ENCODE peak calls at places on chromosomes 5 and 9, in eight cellular contexts. V, N, R, I, W, Y, D and A are unnamed samples.

GRCh38 chr5:167763772-167764171 is 527.7 kb upstream of the WWC1 start:
- DNase-seq in V (no peak), N (peak), R (no peak), I (no peak), W (no peak), Y (no peak), D (no peak), A (no peak)

GRCh38 chr5:171600736-171601265 is 181.4 kb downstream of the FGF18 start:
- DNase-seq in V (no peak), N (peak), R (peak), I (no peak), W (no peak), Y (peak), D (no peak), A (no peak)

GRCh38 chr9:122126340-122127333 is 32.9 kb downstream of the NDUFA8 start:
- DNase-seq in V (no peak), N (peak), R (no peak), I (no peak), W (no peak), Y (no peak), D (no peak), A (no peak)

GRCh38 chr5:144812770-144813169 is 642.1 kb downstream of the KCTD16 start:
- DNase-seq in V (no peak), N (peak), R (peak), I (no peak), W (no peak), Y (no peak), D (peak), A (no peak)

GRCh38 chr9:131530546-131530929 is 525 bp downstream of the UCK1 start:
- DNase-seq in V (peak), N (peak), R (peak), I (no peak), W (peak), Y (peak), D (no peak), A (peak)

GRCh38 chr9:75185585-75186170 is 97.4 kb downstream of the OSTF1 start:
- DNase-seq in V (peak), N (no peak), R (no peak), I (no peak), W (peak), Y (peak), D (no peak), A (no peak)

GRCh38 chr5:81751009-81751835 is at the start of gene SSBP2:
- DNase-seq in V (peak), N (peak), R (peak), I (peak), W (peak), Y (peak), D (peak), A (peak)

GRCh38 chr5:14954620-14955343 is 83.2 kb upstream of the ANKH start:
- DNase-seq in V (no peak), N (no peak), R (no peak), I (no peak), W (no peak), Y (no peak), D (no peak), A (no peak)

GRCh38 chr5:83924891-83925290 is 204.2 kb upstream of the HAPLN1 start:
- DNase-seq in V (no peak), N (peak), R (no peak), I (no peak), W (no peak), Y (no peak), D (no peak), A (no peak)

GRCh38 chr5:139557811-139558210 is 3.3 kb upstream of the UBE2D2 start:
- DNase-seq in V (no peak), N (peak), R (no peak), I (no peak), W (no peak), Y (no peak), D (no peak), A (no peak)

GRCh38 chr9:38380872-38381534 is 11.5 kb upstream of the ALDH1B1 start:
- DNase-seq in V (no peak), N (no peak), R (no peak), I (no peak), W (peak), Y (no peak), D (peak), A (no peak)

GRCh38 chr5:157740211-157740610 is 3.3 kb upstream of the LSM11 start:
- DNase-seq in V (no peak), N (no peak), R (no peak), I (no peak), W (no peak), Y (no peak), D (no peak), A (no peak)

GRCh38 chr5:170315154-170315553 is 17.6 kb upstream of the LCP2 start:
- DNase-seq in V (no peak), N (no peak), R (peak), I (no peak), W (no peak), Y (peak), D (peak), A (peak)

GRCh38 chr9:137470785-137471184 is 11.7 kb upstream of the NSMF start:
- DNase-seq in V (no peak), N (no peak), R (no peak), I (no peak), W (no peak), Y (no peak), D (no peak), A (no peak)

GRCh38 chr5:78972654-78973428 is 12.3 kb downstream of the ARSB start:
- DNase-seq in V (peak), N (peak), R (peak), I (no peak), W (no peak), Y (peak), D (peak), A (peak)

GRCh38 chr9:23123048-23123632 is 676.5 kb downstream of the DMRTA1 start:
- DNase-seq in V (peak), N (peak), R (peak), I (no peak), W (no peak), Y (no peak), D (no peak), A (no peak)

GRCh38 chr9:135087899-135088347 is 455 bp downstream of the OLFM1 start:
- DNase-seq in V (no peak), N (no peak), R (no peak), I (no peak), W (no peak), Y (no peak), D (no peak), A (no peak)

GRCh38 chr9:127826253-127826913 is 23.7 kb downstream of the FPGS start:
- DNase-seq in V (no peak), N (no peak), R (no peak), I (no peak), W (no peak), Y (no peak), D (no peak), A (no peak)

GRCh38 chr9:127829205-127829935 is 25.1 kb downstream of the ENG start:
- DNase-seq in V (no peak), N (no peak), R (no peak), I (no peak), W (no peak), Y (no peak), D (no peak), A (no peak)

GRCh38 chr9:127832248-127832647 is 22.2 kb downstream of the ENG start:
- DNase-seq in V (no peak), N (no peak), R (no peak), I (no peak), W (no peak), Y (no peak), D (no peak), A (no peak)

GRCh38 chr9:127825319-127826051 is 22.8 kb downstream of the FPGS start:
- DNase-seq in V (peak), N (no peak), R (no peak), I (no peak), W (peak), Y (peak), D (no peak), A (no peak)

GRCh38 chr9:127828262-127829031 is 25.8 kb downstream of the FPGS start:
- DNase-seq in V (peak), N (peak), R (peak), I (peak), W (peak), Y (peak), D (peak), A (peak)
- TF ChIP-seq POLR2A in V (peak), N (no peak), R (peak), I (no peak), W (no peak), Y (peak), D (peak), A (peak)

DNA sequence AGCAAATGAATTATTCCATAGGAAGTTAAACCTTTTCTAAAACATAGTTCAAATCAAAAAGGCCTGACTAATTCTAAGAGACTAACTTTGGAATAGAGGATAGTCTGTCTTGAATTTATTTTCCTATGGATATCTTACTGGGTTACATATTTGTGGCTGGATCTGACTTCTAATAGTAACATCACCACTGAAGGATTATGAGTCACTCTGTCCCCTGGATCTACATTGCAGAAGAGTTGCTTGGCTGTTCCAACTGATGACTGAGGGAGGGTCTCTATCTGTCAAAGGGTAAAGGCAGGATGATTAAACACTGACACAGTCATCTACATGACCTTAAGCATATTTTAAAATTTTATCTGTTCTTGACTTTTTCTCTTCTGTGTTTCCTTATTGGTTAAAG is 119.6 kb upstream of the FST start:
- DNase-seq in V (no peak), N (peak), R (no peak), I (no peak), W (no peak), Y (no peak), D (no peak), A (no peak)
- TF ChIP-seq POLR2A in V (no peak), N (no peak), R (no peak), I (no peak), W (no peak), Y (no peak), D (no peak), A (no peak)

DNA sequence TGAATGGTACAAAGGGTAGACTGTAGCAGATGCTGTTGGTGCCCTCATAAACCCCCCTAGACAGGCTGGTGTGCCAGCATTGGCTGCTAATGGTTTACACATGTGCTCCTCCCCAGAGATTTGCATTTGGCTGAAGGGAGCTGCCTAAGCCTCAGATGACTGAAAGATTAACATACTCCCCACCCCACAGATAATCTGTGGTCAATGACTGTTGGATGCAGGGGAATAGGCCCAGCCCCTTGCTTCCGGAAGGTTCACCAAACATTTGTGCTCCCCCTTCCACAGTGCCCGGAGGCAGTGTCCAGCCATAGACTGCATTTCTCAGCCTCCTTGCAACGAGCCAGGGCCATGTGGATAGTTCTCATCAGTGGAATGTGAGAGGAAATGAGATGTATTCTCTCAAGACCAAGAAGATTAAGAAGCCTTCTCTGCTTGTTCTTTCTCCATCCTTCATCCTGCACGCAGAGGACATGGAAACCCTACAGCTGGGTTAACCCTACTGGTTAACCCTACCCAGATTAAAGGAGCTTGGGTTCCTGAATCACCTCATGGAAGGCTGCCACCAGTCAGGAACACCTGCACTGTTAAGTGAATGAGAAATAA is 79.6 kb downstream of the PHAX start:
- DNase-seq in V (peak), N (peak), R (no peak), I (no peak), W (no peak), Y (no peak), D (no peak), A (no peak)
- TF ChIP-seq POLR2A in V (no peak), N (no peak), R (no peak), I (no peak), W (no peak), Y (no peak), D (no peak), A (no peak)

GRCh38 chr5:32604800-32605765 is 19.7 kb downstream of the SUB1 start:
- DNase-seq in V (no peak), N (no peak), R (no peak), I (no peak), W (no peak), Y (no peak), D (no peak), A (no peak)
- TF ChIP-seq POLR2A in V (no peak), N (no peak), R (no peak), I (no peak), W (no peak), Y (no peak), D (no peak), A (no peak)

GRCh38 chr9:128341435-128341849 is 1.1 kb downstream of the SLC27A4 start:
- DNase-seq in V (peak), N (peak), R (peak), I (peak), W (peak), Y (peak), D (peak), A (peak)

GRCh38 chr9:128342971-128343680 is 2.8 kb downstream of the SLC27A4 start:
- DNase-seq in V (no peak), N (no peak), R (no peak), I (no peak), W (no peak), Y (no peak), D (no peak), A (no peak)

GRCh38 chr9:128337972-128338371 is 2.4 kb upstream of the SLC27A4 start:
- DNase-seq in V (no peak), N (no peak), R (no peak), I (no peak), W (no peak), Y (no peak), D (no peak), A (no peak)

GRCh38 chr9:128340691-128341434 is 536 bp downstream of the SLC27A4 start:
- DNase-seq in V (peak), N (no peak), R (no peak), I (no peak), W (no peak), Y (peak), D (peak), A (no peak)

GRCh38 chr9:128339761-128340690 is at the start of gene SLC27A4:
- DNase-seq in V (peak), N (peak), R (peak), I (peak), W (peak), Y (peak), D (peak), A (peak)
- TF ChIP-seq POLR2A in V (peak), N (no peak), R (peak), I (no peak), W (no peak), Y (peak), D (peak), A (no peak)